ENCODE peak calls at places on chromosomes 4 and X, in four cellular contexts. Y, S, N and K are unnamed samples.

GRCh38 chr4:141702472-141703182 is 66.2 kb downstream of the IL15 start:
- DNase-seq in Y (peak; percentile 35), N (peak; percentile 26), S (peak; percentile 66), K (peak; percentile 69)

GRCh38 chrX:39854772-39855747 is 242.7 kb downstream of the BCOR start:
- DNase-seq in Y (no peak), S (no peak), N (no peak), K (no peak)

GRCh38 chr4:151563194-151563593 is 154.2 kb downstream of the FHIP1A start:
- DNase-seq in S (no peak), N (no peak), Y (no peak), K (peak; percentile 61)

GRCh38 chrX:153866302-153867019 is 19.5 kb downstream of the L1CAM start:
- DNase-seq in Y (no peak), S (no peak), N (no peak), K (no peak)

GRCh38 chrX:64150775-64151174 is 54.7 kb downstream of the AMER1 start:
- DNase-seq in S (no peak), N (no peak), Y (no peak), K (no peak)

GRCh38 chrX:128807367-128807766 is 715.9 kb downstream of the SMARCA1 start:
- DNase-seq in N (no peak), Y (no peak), S (no peak), K (no peak)

GRCh38 chr4:81913427-81913878 is 441.7 kb upstream of the RASGEF1B start:
- DNase-seq in S (peak; percentile 29), N (no peak), Y (no peak), K (peak; percentile 37)

GRCh38 chr4:140240237-140240636 is 86.3 kb upstream of the MAML3 start:
- DNase-seq in N (no peak), S (no peak), Y (no peak), K (no peak)

GRCh38 chrX:2589186-2590020 is 88.6 kb upstream of the DHRSX start:
- DNase-seq in N (no peak), Y (no peak), S (no peak), K (no peak)

GRCh38 chr4:139762715-139763114 is 97.1 kb downstream of the MGST2 start:
- DNase-seq in Y (no peak), N (no peak), S (no peak), K (peak; percentile 7)

GRCh38 chrX:137195991-137196390 is 162.2 kb upstream of the GPR101 start:
- DNase-seq in Y (no peak), N (no peak), S (no peak), K (no peak)

DNA sequence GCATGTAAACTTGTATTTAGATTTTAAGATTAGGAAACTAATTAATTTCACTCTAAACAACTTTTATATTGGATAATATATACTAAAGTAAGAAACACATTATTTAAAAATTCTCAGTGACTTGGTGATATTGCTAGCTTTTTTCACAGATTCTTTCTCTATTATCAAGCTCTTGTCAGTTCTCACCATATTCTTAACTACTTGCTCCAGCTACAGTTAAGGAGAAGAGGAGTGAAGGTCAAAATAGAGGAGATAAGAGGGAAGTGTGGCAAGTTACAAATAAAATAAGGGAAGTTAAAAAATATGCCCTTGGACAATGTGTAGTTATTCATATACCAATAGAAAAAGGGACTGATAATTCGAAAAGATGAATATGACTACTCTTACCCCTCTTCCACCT is 34.7 kb upstream of the NAF1 start:
- DNase-seq in N (no peak), Y (no peak), S (no peak), K (no peak)
- H3K4me1 ChIP-seq in N (no peaks in the 10 kb centered on the region), Y (no peaks in the 10 kb centered on the region), S (no peaks in the 10 kb centered on the region), K (no peaks in the 10 kb centered on the region)

GRCh38 chr4:8168232-8168631 is 9.6 kb upstream of the ABLIM2 start:
- DNase-seq in N (no peak), S (no peak), Y (no peak), K (no peak)
- H3K4me1 ChIP-seq in N (peaks cover 64% of the 10 kb centered on the region), S (no peaks in the 10 kb centered on the region), Y (peaks cover 5% of the 10 kb centered on the region), K (no peaks in the 10 kb centered on the region)

GRCh38 chr4:176882201-176882600 is 89.5 kb upstream of the VEGFC start:
- DNase-seq in N (no peak), S (no peak), Y (no peak), K (no peak)

GRCh38 chr4:176886135-176886534 is 93.4 kb upstream of the VEGFC start:
- DNase-seq in Y (no peak), N (no peak), S (no peak), K (no peak)

GRCh38 chr4:176885224-176885623 is 92.5 kb upstream of the VEGFC start:
- DNase-seq in S (no peak), N (no peak), Y (no peak), K (no peak)

GRCh38 chr4:176883681-176884418 is 91.1 kb upstream of the VEGFC start:
- DNase-seq in Y (no peak), S (peak; percentile 59), N (no peak), K (no peak)

GRCh38 chr4:176883108-176883550 is 90.4 kb upstream of the VEGFC start:
- DNase-seq in N (no peak), Y (no peak), S (peak; percentile 18), K (no peak)
- H3K4me1 ChIP-seq in N (no peaks in the 10 kb centered on the region), Y (no peaks in the 10 kb centered on the region), S (no peaks in the 10 kb centered on the region), K (no peaks in the 10 kb centered on the region)

DNA sequence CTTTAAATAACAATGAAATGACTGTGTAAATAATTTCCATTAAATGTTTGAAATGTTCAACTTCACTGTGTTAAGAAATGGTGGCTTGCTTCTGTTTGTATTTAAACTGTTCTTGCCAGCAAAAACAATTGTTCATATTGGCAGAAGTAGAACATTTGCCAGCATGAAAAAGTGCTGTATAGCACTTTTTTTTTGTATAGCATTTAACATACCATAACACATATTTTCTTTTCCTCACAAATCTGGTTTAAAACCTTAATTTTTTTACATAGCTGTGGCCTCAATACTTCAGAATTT is 94.1 kb downstream of the COX18 start:
- DNase-seq in N (no peak), Y (no peak), S (peak; percentile 41), K (no peak)
- H3K4me1 ChIP-seq in N (no peaks in the 10 kb centered on the region), Y (no peaks in the 10 kb centered on the region), S (peaks cover 7% of the 10 kb centered on the region), K (peaks cover 16% of the 10 kb centered on the region)

DNA sequence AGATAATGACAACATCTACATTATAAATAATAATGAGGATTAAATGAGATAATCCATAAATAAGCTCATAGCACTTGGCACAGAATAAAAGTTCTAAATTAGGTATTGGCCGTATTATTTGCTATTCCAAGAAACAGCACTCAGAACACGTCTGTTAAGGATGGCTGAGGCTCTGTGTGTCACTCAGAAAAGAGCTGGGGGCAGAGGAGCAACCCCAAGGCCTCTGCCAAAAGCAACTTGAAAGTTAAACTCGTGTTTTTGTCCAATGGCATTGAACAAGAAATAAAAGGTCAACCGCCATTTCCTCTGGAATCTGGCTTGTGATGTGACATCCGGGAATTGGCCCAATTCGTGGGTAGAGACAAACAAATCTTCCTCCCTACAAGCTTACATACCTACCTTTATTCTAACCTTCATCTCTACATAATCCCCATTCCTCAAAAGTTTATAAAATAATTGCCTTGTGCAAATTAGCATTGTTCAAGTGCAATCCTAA is 42.3 kb upstream of the FAM241A start:
- DNase-seq in N (no peak), S (no peak), Y (no peak), K (no peak)
- H3K4me1 ChIP-seq in N (no peaks in the 10 kb centered on the region), S (no peaks in the 10 kb centered on the region), Y (peaks cover 18% of the 10 kb centered on the region), K (peaks cover 11% of the 10 kb centered on the region)

GRCh38 chrX:66014084-66014483 is 25.8 kb downstream of the VSIG4 start:
- DNase-seq in N (no peak), Y (no peak), S (no peak), K (no peak)
- H3K4me1 ChIP-seq in N (no peaks in the 10 kb centered on the region), Y (no peaks in the 10 kb centered on the region), S (no peaks in the 10 kb centered on the region), K (no peaks in the 10 kb centered on the region)